ENCODE peak calls at places on chromosomes 11 and 22, in four cellular contexts. W is K562, O is GM12878, Z is HepG2. R is an unnamed sample. For H3K4me1, the result is how much of the 10 kb centered on the place peaks cover.

GRCh38 chr11:96388891-96389603 is 665 bp downstream of the CCDC82 start:
- DNase-seq in W (peak), Z (peak), O (peak), R (peak)

GRCh38 chr11:69427337-69427736 is 54.1 kb upstream of the LINC01488 start:
- DNase-seq in W (no peak), O (no peak), Z (peak), R (no peak)

GRCh38 chr22:32522237-32522636 is 47.6 kb downstream of the FBXO7 start:
- DNase-seq in Z (no peak), W (no peak), O (no peak), R (no peak)

GRCh38 chr11:62580959-62581715 is 7.4 kb upstream of the EEF1G start:
- DNase-seq in Z (no peak), O (no peak), W (no peak), R (no peak)

GRCh38 chr22:50047346-50047745 is 10.8 kb downstream of the TTLL8 start:
- DNase-seq in W (no peak), O (no peak), Z (no peak), R (no peak)

GRCh38 chr11:96229354-96229973 is 113.5 kb downstream of the MAML2 start:
- DNase-seq in O (no peak), W (no peak), Z (no peak), R (no peak)

GRCh38 chr11:134312807-134313206 is 19.0 kb upstream of the GLB1L2 start:
- DNase-seq in W (no peak), Z (no peak), O (no peak), R (peak)

GRCh38 chr22:33832558-33833151 is 87.6 kb downstream of the LARGE1 start:
- DNase-seq in Z (no peak), O (no peak), W (no peak), R (no peak)

GRCh38 chr11:119316729-119317591 is at the start of gene MCAM:
- DNase-seq in O (no peak), Z (peak), W (peak), R (peak)

GRCh38 chr11:119317592-119318239 is 786 bp upstream of the MCAM start:
- DNase-seq in W (no peak), Z (no peak), O (no peak), R (no peak)

GRCh38 chr11:119319702-119320592 is 3.0 kb upstream of the MCAM start:
- DNase-seq in Z (no peak), W (peak), O (no peak), R (no peak)

GRCh38 chr11:119319136-119319701 is 2.3 kb upstream of the MCAM start:
- DNase-seq in O (no peak), W (no peak), Z (no peak), R (no peak)

DNA sequence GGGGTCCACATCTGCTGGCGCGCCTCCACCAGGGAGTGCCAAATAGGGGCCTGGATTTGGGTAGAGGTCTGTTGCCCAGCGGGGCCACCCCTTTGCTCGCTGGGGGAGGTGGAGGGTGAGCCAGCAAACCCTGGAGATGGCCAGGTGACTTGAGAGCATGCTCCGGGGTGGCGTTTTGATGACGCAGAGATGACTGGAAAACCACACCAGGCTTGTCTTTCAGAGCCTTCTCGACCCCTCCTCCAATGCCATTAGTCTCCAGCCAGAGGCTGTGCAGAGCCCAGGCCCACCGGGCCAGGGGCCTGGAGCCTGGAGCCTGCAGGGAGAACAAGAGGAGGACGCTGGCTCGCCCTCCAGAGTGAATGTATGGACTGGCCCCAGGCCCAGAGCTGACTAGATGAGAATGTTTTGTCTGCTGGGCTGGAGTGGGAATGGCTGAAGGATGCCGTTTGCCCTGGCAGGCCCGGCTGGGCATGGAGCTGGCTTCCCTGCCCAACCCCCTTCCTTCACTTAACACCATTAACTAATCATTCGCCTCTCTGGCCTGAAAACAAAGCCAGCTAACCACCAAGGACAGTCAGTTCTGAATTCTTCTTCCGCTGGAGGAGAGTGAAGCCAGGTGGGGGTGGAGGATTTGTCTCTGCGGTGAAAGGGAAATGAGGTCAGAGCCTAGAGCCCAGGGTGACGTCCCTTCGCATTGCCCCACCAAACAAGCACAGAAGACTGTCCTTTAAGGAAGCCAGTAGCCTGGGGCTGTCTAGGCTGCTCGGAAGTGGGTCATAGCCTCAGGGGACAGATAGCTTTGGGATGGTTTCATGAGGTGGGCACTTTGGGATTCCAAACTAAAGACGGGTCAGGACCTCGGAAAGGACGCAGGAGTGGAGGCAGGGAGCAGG is 1.6 kb upstream of the MCAM start:
- DNase-seq in W (peak), O (peak), Z (peak), R (peak)
- TF ChIP-seq JUNB in W (no peak), O (no peak), Z (no peak), R (no peak)

GRCh38 chr11:17494019-17494418 is 17.4 kb upstream of the ABCC8 start:
- DNase-seq in Z (no peak), W (no peak), O (no peak), R (no peak)
- TF ChIP-seq EZH2 in Z (no peak), W (no peak), O (no peak), R (no peak)

GRCh38 chr22:20567371-20567847 is 60.0 kb downstream of the MED15 start:
- DNase-seq in O (no peak), Z (no peak), W (no peak), R (no peak)
- H3K4me1 ChIP-seq in O (under half), Z (under half), W (under half), R (under half)

GRCh38 chr11:74272276-74272675 is 39.2 kb downstream of the P4HA3 start:
- DNase-seq in Z (no peak), O (no peak), W (no peak), R (no peak)

GRCh38 chr11:74269161-74269809 is 42.2 kb downstream of the P4HA3 start:
- DNase-seq in O (no peak), W (no peak), Z (no peak), R (no peak)

GRCh38 chr11:74265256-74265655 is 46.2 kb downstream of the P4HA3 start:
- DNase-seq in W (no peak), O (no peak), Z (no peak), R (peak)

GRCh38 chr11:74262725-74263124 is 48.7 kb downstream of the P4HA3 start:
- DNase-seq in W (no peak), Z (no peak), O (no peak), R (no peak)

GRCh38 chr11:74268451-74268850 is 43.0 kb downstream of the P4HA3 start:
- DNase-seq in W (no peak), Z (no peak), O (no peak), R (no peak)
- TF ChIP-seq JUNB in W (no peak), Z (no peak), O (no peak), R (no peak)

GRCh38 chr22:42367980-42368378 is 64.2 kb downstream of the NFAM1 start:
- DNase-seq in W (no peak), O (no peak), Z (no peak), R (no peak)

GRCh38 chr22:42366815-42367581 is 65.2 kb downstream of the NFAM1 start:
- DNase-seq in Z (no peak), W (no peak), O (no peak), R (no peak)

GRCh38 chr22:42365337-42365865 is 66.8 kb downstream of the NFAM1 start:
- DNase-seq in W (no peak), Z (no peak), O (no peak), R (peak)

GRCh38 chr22:42364641-42365336 is 67.4 kb downstream of the NFAM1 start:
- DNase-seq in Z (no peak), O (no peak), W (no peak), R (no peak)

DNA sequence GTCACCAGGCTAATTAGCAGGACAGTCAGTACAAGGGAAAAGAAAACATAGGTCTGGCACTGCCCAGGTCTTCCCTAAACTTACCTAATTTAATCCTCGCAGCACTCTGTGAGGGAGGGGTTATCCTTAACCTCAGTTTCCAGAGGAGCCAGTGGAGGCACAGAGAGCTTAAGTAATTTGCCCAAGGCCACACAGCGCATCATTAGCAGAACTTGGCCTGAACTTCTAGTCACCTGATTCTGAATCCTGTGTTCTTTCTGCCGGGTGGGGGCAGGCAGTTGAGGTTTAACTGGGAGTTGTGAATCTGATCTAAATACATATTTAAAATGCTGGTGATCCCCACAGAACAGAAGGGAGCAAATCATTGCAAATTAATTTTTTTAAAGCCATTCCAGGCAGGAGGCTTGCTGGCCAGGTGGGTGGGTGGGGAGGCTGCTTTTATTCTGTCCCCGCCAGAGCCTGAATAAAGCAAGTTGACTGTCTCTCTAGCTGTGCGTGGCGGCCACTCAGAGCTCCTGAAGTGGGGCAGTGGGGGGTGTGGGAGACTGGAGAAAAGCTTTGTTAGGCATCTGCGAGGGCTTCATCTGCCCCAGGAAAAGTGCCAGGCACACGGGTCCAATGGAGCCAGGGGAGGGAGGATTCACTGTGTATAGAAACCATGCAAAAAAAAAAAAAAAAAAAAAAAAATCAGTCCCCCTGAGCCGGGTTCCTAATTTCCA is 66.1 kb downstream of the NFAM1 start:
- DNase-seq in O (no peak), Z (no peak), W (no peak), R (no peak)
- TF ChIP-seq EZH2 in O (no peak), Z (no peak), W (no peak), R (no peak)

GRCh38 chr11:9980931-9981330 is 313.1 kb downstream of the SBF2 start:
- DNase-seq in Z (no peak), O (no peak), W (no peak), R (no peak)

GRCh38 chr11:9973921-9974320 is 310.0 kb downstream of the SWAP70 start:
- DNase-seq in O (no peak), Z (no peak), W (no peak), R (no peak)

GRCh38 chr11:9974375-9974774 is 310.5 kb downstream of the SWAP70 start:
- DNase-seq in Z (no peak), O (no peak), W (no peak), R (peak)

GRCh38 chr11:9972917-9973504 is 309.1 kb downstream of the SWAP70 start:
- DNase-seq in W (peak), O (no peak), Z (peak), R (peak)

GRCh38 chr11:9977554-9977953 is 313.7 kb downstream of the SWAP70 start:
- DNase-seq in W (no peak), O (no peak), Z (no peak), R (no peak)
- H3K4me1 ChIP-seq in W (under half), O (under half), Z (under half), R (under half)

GRCh38 chr11:128421577-128421976 is 165.8 kb downstream of the ETS1 start:
- DNase-seq in O (no peak), W (no peak), Z (no peak), R (no peak)

GRCh38 chr11:128424271-128424709 is 163.1 kb downstream of the ETS1 start:
- DNase-seq in O (no peak), Z (no peak), W (no peak), R (no peak)

GRCh38 chr11:128422576-128423370 is 164.6 kb downstream of the ETS1 start:
- DNase-seq in Z (no peak), W (no peak), O (no peak), R (no peak)

GRCh38 chr11:128420943-128421342 is 166.4 kb downstream of the ETS1 start:
- DNase-seq in O (no peak), W (no peak), Z (no peak), R (no peak)

GRCh38 chr11:128424867-128425285 is 162.5 kb downstream of the ETS1 start:
- DNase-seq in W (no peak), O (no peak), Z (peak), R (no peak)
- TF ChIP-seq JUNB in W (no peak), O (no peak), Z (no peak), R (no peak)

GRCh38 chr11:129819237-129819636 is 3.6 kb downstream of the TMEM45B start:
- DNase-seq in W (no peak), O (no peak), Z (no peak), R (no peak)

GRCh38 chr11:129814244-129814992 is 1.2 kb upstream of the TMEM45B start:
- DNase-seq in W (peak), Z (no peak), O (no peak), R (peak)

GRCh38 chr11:129817282-129818051 is 1.8 kb downstream of the TMEM45B start:
- DNase-seq in Z (peak), O (no peak), W (no peak), R (no peak)

GRCh38 chr11:129813216-129813791 is 2.3 kb upstream of the TMEM45B start:
- DNase-seq in W (no peak), Z (no peak), O (no peak), R (no peak)

DNA sequence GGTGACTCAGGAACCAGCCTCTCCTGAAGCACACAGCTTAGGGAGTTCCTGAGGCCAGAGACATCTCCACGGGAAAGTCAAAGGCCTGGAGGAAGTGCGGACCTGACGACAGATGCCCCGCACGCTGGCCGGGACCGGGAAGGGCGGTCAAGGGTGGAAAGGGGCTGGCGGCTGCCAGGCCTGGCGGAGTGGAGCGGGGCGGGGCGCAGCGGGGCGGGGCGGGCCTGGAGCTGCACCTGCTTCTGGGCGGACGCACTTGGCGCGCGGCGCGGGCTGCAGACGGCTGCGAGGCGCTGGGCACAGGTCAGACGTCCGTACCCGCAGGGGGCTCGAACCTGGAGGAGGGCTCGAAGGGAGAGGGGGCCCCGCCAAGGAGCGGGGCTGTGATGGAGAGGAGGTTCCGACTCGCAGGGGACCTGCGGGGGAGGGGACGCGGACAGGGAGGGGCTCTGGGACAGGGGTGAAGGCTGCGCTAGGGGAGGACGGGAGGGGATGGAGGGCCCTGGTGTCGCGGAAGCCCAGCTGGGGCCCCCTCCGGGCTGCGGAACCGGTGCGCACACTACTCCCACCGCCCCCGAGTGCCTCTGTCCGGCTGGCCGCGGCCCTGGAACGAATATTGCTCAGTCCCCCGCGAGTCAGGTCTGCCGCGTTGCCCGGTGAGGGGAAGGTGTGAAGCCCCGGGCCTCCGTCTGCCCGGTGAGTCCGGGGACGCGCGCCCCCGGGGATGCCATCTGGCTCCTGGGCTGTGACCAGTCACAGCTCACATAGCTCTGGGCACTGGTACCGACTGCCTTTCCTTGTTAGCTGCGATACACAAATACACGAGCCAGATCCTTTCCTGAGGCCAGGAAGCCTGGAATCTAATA is at the start of gene TMEM45B:
- DNase-seq in O (no peak), Z (no peak), W (no peak), R (peak)
- TF ChIP-seq EZH2 in O (no peak), Z (no peak), W (no peak), R (no peak)

GRCh38 chr11:16979708-16980622 is 34.2 kb downstream of the PLEKHA7 start:
- DNase-seq in W (no peak), Z (no peak), O (no peak), R (no peak)
- H3K4me1 ChIP-seq in W (under half), Z (half or more), O (under half), R (under half)

GRCh38 chr11:101096036-101096704 is 33.4 kb downstream of the PGR start:
- DNase-seq in Z (no peak), O (no peak), W (no peak), R (peak)
- TF ChIP-seq JUNB in Z (no peak), O (no peak), W (no peak), R (no peak)